ENCODE peak calls at places on chromosomes 6 and 20, in six cellular contexts. One of them, this sample, is unnamed.
A peak's percentile ranks its signal among the peaks of the same experiment; 100 is the strongest.

GRCh38 chr6:16130437-16130891 is 1.6 kb downstream of the MYLIP start:
- DNase-seq in kidney epithelial cell: no peak
- DNase-seq in NB4: no peak
- DNase-seq in cardiac fibroblast: peak; percentile 6
- DNase-seq in HFFc6: no peak
- DNase-seq in AG04449: no peak
- DNase-seq in this sample: no peak

GRCh38 chr6:18680842-18681241 is 293.7 kb downstream of the RNF144B start:
- DNase-seq in HFFc6: no peak
- DNase-seq in kidney epithelial cell: no peak
- DNase-seq in NB4: no peak
- DNase-seq in cardiac fibroblast: no peak
- DNase-seq in AG04449: no peak
- DNase-seq in this sample: no peak

GRCh38 chr6:28709478-28710349 is 184.0 kb downstream of the GPX5 start:
- DNase-seq in cardiac fibroblast: peak; percentile 22
- DNase-seq in kidney epithelial cell: no peak
- DNase-seq in NB4: no peak
- DNase-seq in AG04449: no peak
- DNase-seq in HFFc6: no peak
- DNase-seq in this sample: no peak

GRCh38 chr6:81901589-81901988 is 149.1 kb upstream of the TENT5A start:
- DNase-seq in AG04449: no peak
- DNase-seq in kidney epithelial cell: no peak
- DNase-seq in NB4: no peak
- DNase-seq in HFFc6: no peak
- DNase-seq in cardiac fibroblast: no peak
- DNase-seq in this sample: no peak

GRCh38 chr6:28060381-28060780 is 20.0 kb upstream of the ZNF165 start:
- DNase-seq in kidney epithelial cell: no peak
- DNase-seq in cardiac fibroblast: no peak
- DNase-seq in AG04449: no peak
- DNase-seq in NB4: no peak
- DNase-seq in HFFc6: no peak
- DNase-seq in this sample: no peak

GRCh38 chr6:33160728-33161323 is 31.4 kb downstream of the COL11A2 start:
- DNase-seq in NB4: peak; percentile 73
- DNase-seq in kidney epithelial cell: no peak
- DNase-seq in AG04449: peak; percentile 19
- DNase-seq in cardiac fibroblast: peak; percentile 77
- DNase-seq in HFFc6: peak; percentile 92
- DNase-seq in this sample: peak; percentile 84

GRCh38 chr6:157865249-157865648 is 42.2 kb downstream of the SNX9 start:
- DNase-seq in HFFc6: no peak
- DNase-seq in AG04449: no peak
- DNase-seq in cardiac fibroblast: no peak
- DNase-seq in NB4: no peak
- DNase-seq in kidney epithelial cell: no peak
- DNase-seq in this sample: no peak

GRCh38 chr6:33688006-33688405 is 23.5 kb downstream of the UQCC2 start:
- DNase-seq in kidney epithelial cell: no peak
- DNase-seq in AG04449: no peak
- DNase-seq in HFFc6: no peak
- DNase-seq in cardiac fibroblast: no peak
- DNase-seq in NB4: no peak
- DNase-seq in this sample: no peak

GRCh38 chr6:152094992-152095592 is 287.6 kb downstream of the ESR1 start:
- DNase-seq in AG04449: peak; percentile 99
- DNase-seq in cardiac fibroblast: peak; percentile 100
- DNase-seq in NB4: peak; percentile 92
- DNase-seq in kidney epithelial cell: peak; percentile 99
- DNase-seq in HFFc6: peak; percentile 99
- DNase-seq in this sample: peak; percentile 99

GRCh38 chr6:141364694-141365093 is 768.0 kb upstream of the GJE1 start:
- DNase-seq in kidney epithelial cell: no peak
- DNase-seq in AG04449: no peak
- DNase-seq in cardiac fibroblast: no peak
- DNase-seq in NB4: no peak
- DNase-seq in HFFc6: no peak
- DNase-seq in this sample: no peak

GRCh38 chr6:35148167-35148741 is 7.1 kb upstream of the TCP11 start:
- DNase-seq in HFFc6: peak; percentile 33
- DNase-seq in cardiac fibroblast: peak; percentile 91
- DNase-seq in kidney epithelial cell: no peak
- DNase-seq in AG04449: no peak
- DNase-seq in NB4: peak; percentile 84
- DNase-seq in this sample: no peak

GRCh38 chr6:106360410-106360988 is at the start of gene CRYBG1:
- DNase-seq in NB4: peak; percentile 56
- DNase-seq in AG04449: no peak
- DNase-seq in kidney epithelial cell: no peak
- DNase-seq in cardiac fibroblast: no peak
- DNase-seq in HFFc6: no peak
- DNase-seq in this sample: no peak

GRCh38 chr6:1987640-1988039 is 257.8 kb downstream of the GMDS start:
- DNase-seq in cardiac fibroblast: peak; percentile 78
- DNase-seq in AG04449: peak; percentile 51
- DNase-seq in NB4: no peak
- DNase-seq in HFFc6: peak; percentile 75
- DNase-seq in kidney epithelial cell: peak; percentile 14
- DNase-seq in this sample: peak; percentile 40

GRCh38 chr6:43733471-43734293 is 36.3 kb upstream of the VEGFA start:
- DNase-seq in NB4: no peak
- DNase-seq in cardiac fibroblast: no peak
- DNase-seq in kidney epithelial cell: no peak
- DNase-seq in AG04449: no peak
- DNase-seq in HFFc6: no peak
- DNase-seq in this sample: no peak

GRCh38 chr6:15962449-15962764 is 166.5 kb upstream of the MYLIP start:
- DNase-seq in HFFc6: peak; percentile 59
- DNase-seq in cardiac fibroblast: peak; percentile 81
- DNase-seq in AG04449: peak; percentile 85
- DNase-seq in NB4: no peak
- DNase-seq in kidney epithelial cell: peak; percentile 61
- DNase-seq in this sample: peak; percentile 74

GRCh38 chr6:32684246-32684645 is 17.8 kb upstream of the HLA-DQB1 start:
- DNase-seq in kidney epithelial cell: no peak
- DNase-seq in HFFc6: no peak
- DNase-seq in cardiac fibroblast: no peak
- DNase-seq in NB4: no peak
- DNase-seq in AG04449: no peak
- DNase-seq in this sample: no peak

GRCh38 chr6:64238071-64238470 is 602.5 kb downstream of the PHF3 start:
- DNase-seq in NB4: no peak
- DNase-seq in cardiac fibroblast: no peak
- DNase-seq in AG04449: no peak
- DNase-seq in kidney epithelial cell: no peak
- DNase-seq in HFFc6: no peak
- DNase-seq in this sample: no peak

GRCh38 chr6:36914227-36914794 is 28.6 kb downstream of the C6orf89 start:
- DNase-seq in HFFc6: peak; percentile 53
- DNase-seq in NB4: no peak
- DNase-seq in cardiac fibroblast: peak; percentile 46
- DNase-seq in kidney epithelial cell: peak; percentile 51
- DNase-seq in AG04449: no peak
- DNase-seq in this sample: no peak

GRCh38 chr6:17115251-17116089 is 13.6 kb downstream of the STMND1 start:
- DNase-seq in kidney epithelial cell: peak; percentile 71
- DNase-seq in HFFc6: peak; percentile 88
- DNase-seq in NB4: no peak
- DNase-seq in AG04449: peak; percentile 77
- DNase-seq in cardiac fibroblast: peak; percentile 88
- DNase-seq in this sample: peak; percentile 71

GRCh38 chr6:134351615-134352474 is 33.9 kb upstream of the SGK1 start:
- DNase-seq in NB4: peak; percentile 52
- DNase-seq in HFFc6: no peak
- DNase-seq in kidney epithelial cell: no peak
- DNase-seq in AG04449: no peak
- DNase-seq in cardiac fibroblast: no peak
- DNase-seq in this sample: no peak

GRCh38 chr6:116572162-116572561 is 858 bp downstream of the RWDD1 start:
- DNase-seq in NB4: peak; percentile 54
- DNase-seq in cardiac fibroblast: peak; percentile 46
- DNase-seq in AG04449: no peak
- DNase-seq in HFFc6: peak; percentile 13
- DNase-seq in kidney epithelial cell: no peak
- DNase-seq in this sample: no peak

GRCh38 chr6:81890846-81891245 is 138.4 kb upstream of the TENT5A start:
- DNase-seq in HFFc6: peak; percentile 90
- DNase-seq in NB4: no peak
- DNase-seq in kidney epithelial cell: peak; percentile 23
- DNase-seq in cardiac fibroblast: peak; percentile 60
- DNase-seq in AG04449: peak; percentile 94
- DNase-seq in this sample: peak; percentile 89

GRCh38 chr20:40268321-40269075 is 420.5 kb downstream of the MAFB start:
- DNase-seq in AG04449: no peak
- DNase-seq in cardiac fibroblast: no peak
- DNase-seq in HFFc6: no peak
- DNase-seq in NB4: no peak
- DNase-seq in kidney epithelial cell: no peak
- DNase-seq in this sample: no peak

GRCh38 chr20:64083380-64084208 is 604 bp downstream of the LKAAEAR1 start:
- DNase-seq in NB4: peak; percentile 89
- DNase-seq in AG04449: no peak
- DNase-seq in cardiac fibroblast: peak; percentile 70
- DNase-seq in HFFc6: no peak
- DNase-seq in kidney epithelial cell: no peak
- DNase-seq in this sample: no peak

GRCh38 chr20:8375898-8376297 is 243.8 kb downstream of the PLCB1 start:
- DNase-seq in NB4: no peak
- DNase-seq in HFFc6: no peak
- DNase-seq in kidney epithelial cell: no peak
- DNase-seq in AG04449: no peak
- DNase-seq in cardiac fibroblast: peak; percentile 17
- DNase-seq in this sample: no peak

DNA sequence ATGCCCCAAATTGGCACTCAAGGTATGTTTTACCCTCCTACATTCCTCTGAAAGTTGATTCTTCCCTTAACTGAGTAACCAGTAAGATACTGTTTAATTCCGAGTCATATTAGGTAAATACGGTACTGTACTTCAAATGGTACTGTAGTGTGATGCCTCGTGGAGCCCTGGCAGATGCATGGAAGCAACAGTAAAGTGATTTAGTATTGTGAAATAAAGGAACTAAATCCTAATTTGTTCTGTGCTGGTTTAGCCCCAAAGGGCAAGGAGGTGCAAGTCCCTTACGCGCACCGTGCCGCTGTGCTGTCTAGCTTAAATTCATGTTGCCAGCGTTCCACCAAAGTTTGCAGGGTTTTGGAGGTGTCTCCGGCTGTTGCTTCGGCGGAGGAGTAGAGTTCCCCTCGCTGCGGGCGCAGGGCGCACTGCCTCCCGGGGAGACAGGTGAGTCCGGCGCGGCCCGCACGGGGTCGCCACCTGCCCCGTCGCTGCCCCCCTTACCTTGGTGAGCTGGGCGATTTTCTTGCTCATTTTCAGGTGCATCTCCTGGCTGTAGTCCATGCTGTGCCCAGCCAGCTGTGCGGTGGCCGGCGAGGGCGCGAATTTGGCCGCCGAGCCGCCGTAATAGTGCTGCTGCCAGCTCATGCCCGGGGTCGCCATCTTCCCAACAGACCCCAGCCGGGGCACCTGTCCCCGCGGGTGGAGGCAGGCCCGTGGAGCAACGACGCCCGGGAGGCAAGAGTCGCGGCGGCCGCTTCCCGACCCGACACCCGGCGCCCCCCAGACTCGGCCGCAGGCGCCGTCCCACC is 618 bp downstream of the FAM184A start:
- DNase-seq in AG04449: no peak
- DNase-seq in HFFc6: no peak
- DNase-seq in cardiac fibroblast: peak; percentile 8
- DNase-seq in kidney epithelial cell: no peak
- DNase-seq in NB4: no peak
- DNase-seq in this sample: no peak
- TF ChIP-seq CTCF in AG04449: no peak
- TF ChIP-seq CTCF in HFFc6: no peak
- TF ChIP-seq CTCF in cardiac fibroblast: no peak
- TF ChIP-seq CTCF in kidney epithelial cell: peak; percentile 27
- TF ChIP-seq CTCF in NB4: no peak
- TF ChIP-seq CTCF in this sample: no peak

DNA sequence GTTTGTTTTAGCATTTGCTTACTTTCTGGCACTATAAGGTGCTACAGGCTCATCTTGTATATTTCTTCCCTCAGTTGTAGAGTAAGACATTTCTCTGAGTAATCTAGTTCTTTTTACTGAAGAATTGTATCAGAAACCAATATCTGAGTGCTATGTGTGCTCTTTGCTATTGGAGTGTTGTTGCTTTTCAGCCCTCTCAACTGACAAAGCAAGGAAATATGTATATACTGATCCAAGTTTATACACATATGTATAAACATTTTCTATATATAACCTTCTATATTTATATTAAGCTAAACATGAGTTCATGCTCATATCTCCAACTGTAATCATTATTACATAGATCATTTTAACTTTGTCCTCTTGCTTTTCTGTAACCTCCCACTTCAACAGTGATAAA is 405.7 kb downstream of the RFPL4B start:
- DNase-seq in HFFc6: no peak
- DNase-seq in NB4: no peak
- DNase-seq in kidney epithelial cell: no peak
- DNase-seq in cardiac fibroblast: no peak
- DNase-seq in AG04449: no peak
- DNase-seq in this sample: no peak
- TF ChIP-seq CTCF in HFFc6: no peak
- TF ChIP-seq CTCF in NB4: no peak
- TF ChIP-seq CTCF in kidney epithelial cell: no peak
- TF ChIP-seq CTCF in cardiac fibroblast: no peak
- TF ChIP-seq CTCF in AG04449: no peak
- TF ChIP-seq CTCF in this sample: no peak

GRCh38 chr6:125512621-125513020 is 210.9 kb upstream of the HDDC2 start:
- DNase-seq in cardiac fibroblast: peak; percentile 11
- DNase-seq in AG04449: no peak
- DNase-seq in NB4: peak; percentile 27
- DNase-seq in HFFc6: no peak
- DNase-seq in kidney epithelial cell: no peak
- DNase-seq in this sample: no peak
- TF ChIP-seq CTCF in cardiac fibroblast: peak; percentile 44
- TF ChIP-seq CTCF in AG04449: no peak
- TF ChIP-seq CTCF in NB4: peak; percentile 39
- TF ChIP-seq CTCF in HFFc6: peak; percentile 7
- TF ChIP-seq CTCF in kidney epithelial cell: peak; percentile 33
- TF ChIP-seq CTCF in this sample: peak; percentile 31

GRCh38 chr20:21554376-21554890 is 40.6 kb upstream of the NKX2-2 start:
- DNase-seq in NB4: no peak
- DNase-seq in kidney epithelial cell: no peak
- DNase-seq in cardiac fibroblast: no peak
- DNase-seq in HFFc6: no peak
- DNase-seq in AG04449: no peak
- DNase-seq in this sample: no peak
- TF ChIP-seq CTCF in NB4: no peak
- TF ChIP-seq CTCF in kidney epithelial cell: no peak
- TF ChIP-seq CTCF in cardiac fibroblast: no peak
- TF ChIP-seq CTCF in HFFc6: no peak
- TF ChIP-seq CTCF in AG04449: no peak
- TF ChIP-seq CTCF in this sample: no peak

DNA sequence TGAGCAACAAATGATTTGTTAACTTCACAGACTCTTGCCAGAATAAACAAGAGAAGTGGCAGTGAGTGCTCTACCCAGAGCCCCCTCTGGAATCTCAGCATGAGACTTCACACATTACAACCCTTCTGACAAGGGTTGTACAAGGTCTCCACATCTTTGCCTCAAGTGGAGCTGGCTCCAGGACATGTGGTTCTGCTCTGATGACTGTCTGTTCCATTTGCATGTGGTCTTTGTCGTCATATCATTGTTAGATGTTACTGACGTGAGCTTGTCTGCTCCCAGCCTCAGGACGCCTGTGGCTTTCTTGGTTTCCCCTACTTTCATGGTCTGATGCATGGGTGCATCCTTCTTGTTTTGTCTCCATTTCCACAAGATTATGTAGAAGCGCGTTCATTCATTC is 115.0 kb downstream of the SLC24A3 start:
- DNase-seq in NB4: no peak
- DNase-seq in cardiac fibroblast: no peak
- DNase-seq in kidney epithelial cell: no peak
- DNase-seq in HFFc6: no peak
- DNase-seq in AG04449: no peak
- DNase-seq in this sample: no peak
- TF ChIP-seq CTCF in NB4: no peak
- TF ChIP-seq CTCF in cardiac fibroblast: no peak
- TF ChIP-seq CTCF in kidney epithelial cell: no peak
- TF ChIP-seq CTCF in HFFc6: no peak
- TF ChIP-seq CTCF in AG04449: no peak
- TF ChIP-seq CTCF in this sample: no peak

This sample was measured in AG09309.